ENCODE peak calls at places on chromosomes 1 and 21, in five cellular contexts. F is T-helper 2 cell treated with Interferon-gamma antibody and Interleukin-4, amounts not matched to agents 5 μg/mL and 100 μg/mL, for 36 hours; X is HTR-8/SVneo; R is NCI-H460; H is AML-193. E is an unnamed sample.

GRCh38 chr1:183834568-183834967 is 29.6 kb downstream of the RGL1 start:
- DNase-seq in F (no peak), R (no peak), X (no peak), H (no peak), E (no peak)

GRCh38 chr1:935751-936231 is 12.1 kb downstream of the SAMD11 start:
- DNase-seq in F (no peak), R (no peak), X (no peak), H (no peak), E (no peak)

GRCh38 chr1:7422966-7423365 is 348.1 kb upstream of the VAMP3 start:
- DNase-seq in F (no peak), X (no peak), H (no peak), R (no peak), E (no peak)

GRCh38 chr1:150979007-150979722 is 2.9 kb upstream of the ANXA9 start:
- DNase-seq in F (peak; percentile 80), H (peak; percentile 77), X (peak; percentile 84), R (peak; percentile 94), E (peak; percentile 64)

GRCh38 chr1:217946581-217946980 is 315.4 kb downstream of the SPATA17 start:
- DNase-seq in X (no peak), R (no peak), H (no peak), F (no peak), E (no peak)

GRCh38 chr1:67645495-67646144 is 39.4 kb upstream of the GADD45A start:
- DNase-seq in R (peak; percentile 40), X (no peak), F (no peak), H (no peak), E (no peak)

GRCh38 chr1:16209132-16209846 is 3.2 kb downstream of the ARHGEF19 start:
- DNase-seq in R (no peak), H (no peak), F (no peak), X (no peak), E (no peak)

GRCh38 chr1:162876751-162877150 is 15.8 kb upstream of the CCDC190 start:
- DNase-seq in F (no peak), X (no peak), R (no peak), H (no peak), E (no peak)

GRCh38 chr1:172917972-172918371 is 132.8 kb downstream of the TNFSF18 start:
- DNase-seq in F (no peak), H (no peak), R (peak; percentile 88), X (peak; percentile 71), E (no peak)

GRCh38 chr1:235513495-235514366 is 9.5 kb upstream of the B3GALNT2 start:
- DNase-seq in F (peak; percentile 29), R (peak; percentile 79), H (peak; percentile 60), X (peak; percentile 50), E (peak; percentile 35)

GRCh38 chr1:40122865-40123264 is 25.8 kb upstream of the PPT1 start:
- DNase-seq in X (no peak), H (no peak), F (no peak), R (no peak), E (no peak)

GRCh38 chr1:11059166-11059989 is 440 bp downstream of the SRM start:
- DNase-seq in R (no peak), H (no peak), X (no peak), F (no peak), E (no peak)

GRCh38 chr1:68624233-68624632 is 127.4 kb upstream of the DEPDC1 start:
- DNase-seq in F (no peak), R (no peak), H (no peak), X (peak; percentile 2), E (no peak)

GRCh38 chr1:19695772-19696171 is 31.1 kb downstream of the HTR6 start:
- DNase-seq in H (no peak), F (no peak), X (no peak), R (no peak), E (no peak)

GRCh38 chr1:101309334-101310221 is 72.8 kb downstream of the S1PR1 start:
- DNase-seq in H (peak; percentile 67), X (peak; percentile 23), R (peak; percentile 11), F (peak; percentile 53), E (no peak)

GRCh38 chr1:147171399-147172167 is 687 bp downstream of the PRKAB2 start:
- DNase-seq in F (no peak), H (no peak), X (no peak), R (no peak), E (no peak)

GRCh38 chr1:60066001-60066400 is 7.6 kb downstream of the C1orf87 start:
- DNase-seq in X (no peak), R (no peak), F (no peak), H (no peak), E (no peak)

GRCh38 chr1:1889847-1890505 is 911 bp downstream of the GNB1 start:
- DNase-seq in F (peak; percentile 49), R (no peak), H (peak; percentile 67), X (no peak), E (no peak)

GRCh38 chr1:906532-907420 is 16.9 kb upstream of the SAMD11 start:
- DNase-seq in X (no peak), R (no peak), F (no peak), H (peak; percentile 82), E (no peak)

GRCh38 chr1:119988316-119989067 is 81.0 kb downstream of the NOTCH2 start:
- DNase-seq in F (peak; percentile 23), X (no peak), H (peak; percentile 27), R (no peak), E (no peak)

GRCh38 chr1:24384251-24385090 is 29.1 kb downstream of the STPG1 start:
- DNase-seq in H (no peak), R (peak; percentile 35), F (peak; percentile 61), X (no peak), E (no peak)

GRCh38 chr1:218739426-218739825 is 394.3 kb downstream of the TGFB2 start:
- DNase-seq in X (no peak), F (no peak), H (no peak), R (no peak), E (no peak)

GRCh38 chr1:6039031-6039430 is 6.7 kb upstream of the KCNAB2 start:
- DNase-seq in R (no peak), F (no peak), H (no peak), X (no peak), E (no peak)

GRCh38 chr1:17558954-17559617 is 19.6 kb downstream of the ARHGEF10L start:
- DNase-seq in F (no peak), H (no peak), R (no peak), X (no peak), E (no peak)

GRCh38 chr1:54096491-54097235 is 43.3 kb downstream of the TCEANC2 start:
- DNase-seq in R (no peak), X (no peak), F (no peak), H (no peak), E (no peak)

GRCh38 chr1:155966135-155966534 is 12.2 kb downstream of the ARHGEF2 start:
- DNase-seq in H (no peak), R (no peak), X (no peak), F (no peak), E (no peak)

GRCh38 chr1:241641748-241642592 is 1.8 kb upstream of the CHML start:
- DNase-seq in F (no peak), X (peak; percentile 38), R (peak; percentile 90), H (no peak), E (no peak)

GRCh38 chr21:42238185-42238934 is 19.4 kb downstream of the ABCG1 start:
- DNase-seq in R (no peak), H (no peak), X (no peak), F (peak; percentile 35), E (no peak)

GRCh38 chr1:240091614-240092300 is at the start of gene FMN2:
- DNase-seq in H (no peak), R (peak; percentile 16), F (no peak), X (peak; percentile 67), E (no peak)

GRCh38 chr1:207049974-207050391 is 1.0 kb downstream of the YOD1 start:
- DNase-seq in H (peak; percentile 69), X (no peak), R (peak; percentile 66), F (peak; percentile 20), E (no peak)

E was measured in SK-N-MC.